ENCODE peak calls at places on chromosome 3, in six cellular contexts. D is BJ, C is heart left ventricle, T is K562, E is mucosa of descending colon, I is uterus. W is an unnamed sample.

GRCh38 chr3:66378256-66378655 is 122.6 kb downstream of the LRIG1 start:
- DNase-seq in D (no peak), C (no peak), T (no peak), E (no peak), I (no peak), W (peak; percentile 29)

GRCh38 chr3:66450389-66451022 is 50.3 kb downstream of the LRIG1 start:
- DNase-seq in D (no peak), C (no peak), T (no peak), E (no peak), I (peak; percentile 85), W (peak; percentile 66)

GRCh38 chr3:63847718-63848450 is 15.7 kb downstream of the THOC7 start:
- DNase-seq in D (no peak), C (no peak), T (no peak), E (no peak), I (no peak), W (peak; percentile 37)

GRCh38 chr3:101119535-101119934 is 126.3 kb upstream of the ABI3BP start:
- DNase-seq in D (no peak), C (no peak), T (no peak), E (no peak), I (no peak), W (peak; percentile 46)

GRCh38 chr3:16478516-16478915 is 35.0 kb downstream of the RFTN1 start:
- DNase-seq in D (no peak), C (no peak), T (no peak), E (no peak), I (no peak), W (peak; percentile 88)

GRCh38 chr3:58683001-58683845 is 16.6 kb upstream of the FAM3D start:
- DNase-seq in D (no peak), C (no peak), T (no peak), E (no peak), I (no peak), W (peak; percentile 5)

GRCh38 chr3:134216206-134216764 is 34.4 kb downstream of the RYK start:
- DNase-seq in D (no peak), C (no peak), T (no peak), E (no peak), I (no peak), W (no peak)

GRCh38 chr3:185421577-185422232 is 58.8 kb downstream of the MAP3K13 start:
- DNase-seq in D (no peak), C (no peak), T (no peak), E (no peak), I (no peak), W (no peak)

GRCh38 chr3:126811530-126811929 is 107.5 kb downstream of the CHCHD6 start:
- DNase-seq in D (peak; percentile 39), C (no peak), T (no peak), E (no peak), I (no peak), W (no peak)

GRCh38 chr3:171768281-171768925 is 41.9 kb downstream of the PLD1 start:
- DNase-seq in D (no peak), C (no peak), T (no peak), E (no peak), I (no peak), W (no peak)
- H3K4me3 ChIP-seq in D (no peak overlapping the region), C (peak overlapping the region; percentile 59), T (no peak overlapping the region), E (no peak overlapping the region), I (no peak overlapping the region), W (no peak overlapping the region)

DNA sequence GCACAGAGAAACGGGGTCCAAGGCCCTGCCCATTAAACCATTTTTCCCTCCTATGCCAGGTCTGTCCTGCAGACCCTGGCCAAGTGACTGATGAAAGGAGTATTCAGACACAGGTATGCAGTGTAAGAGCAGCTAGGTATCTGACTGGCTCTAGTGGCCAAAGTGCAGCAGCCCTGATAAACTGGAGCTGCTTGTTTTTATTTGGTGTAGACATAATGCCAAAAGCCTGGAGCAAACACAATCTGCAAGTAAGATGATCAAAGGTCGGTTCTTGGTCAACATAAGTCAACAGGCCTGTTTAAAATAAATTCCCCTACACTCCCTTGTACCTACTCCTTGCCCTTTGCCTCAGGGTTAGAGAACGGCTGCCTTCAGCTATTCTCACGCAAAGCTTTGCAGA is 1003.0 kb downstream of the ZPLD1 start:
- DNase-seq in D (no peak), C (no peak), T (no peak), E (no peak), I (no peak), W (no peak)
- TF ChIP-seq CTCF in D (no peak), C (no peak), T (no peak), E (no peak), I (no peak), W (no peak)

DNA sequence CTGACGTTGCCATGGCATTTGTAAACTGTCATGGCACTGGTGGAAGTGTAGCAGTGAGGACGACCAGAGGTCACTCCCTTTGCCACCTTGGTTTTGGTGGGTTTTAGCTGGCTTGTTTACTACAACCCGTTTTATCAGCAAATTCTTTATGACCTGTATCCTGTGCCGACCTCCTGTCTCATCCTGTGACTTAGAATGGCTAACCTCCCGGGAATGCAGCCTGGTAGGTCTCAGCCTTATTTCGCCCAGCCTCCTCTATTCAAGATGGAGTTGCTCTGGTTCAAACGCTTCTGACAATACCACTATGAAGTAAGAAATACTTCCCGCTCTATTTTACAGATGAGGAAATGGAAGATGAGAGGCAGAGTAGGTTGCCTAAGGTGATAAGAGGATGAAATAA is 16.6 kb downstream of the PAQR9 start:
- DNase-seq in D (no peak), C (no peak), T (no peak), E (no peak), I (no peak), W (peak; percentile 69)
- H3K4me3 ChIP-seq in D (no peak overlapping the region), C (no peak overlapping the region), T (no peak overlapping the region), E (no peak overlapping the region), I (no peak overlapping the region), W (no peak overlapping the region)

GRCh38 chr3:42830437-42831320 is 21.4 kb downstream of the ACKR2 start:
- DNase-seq in D (no peak), C (no peak), T (peak; percentile 76), E (no peak), I (no peak), W (peak; percentile 75)
- TF ChIP-seq CTCF in D (no peak), C (peak; percentile 15), T (peak; percentile 87), E (peak; percentile 22), I (no peak), W (peak; percentile 86)

GRCh38 chr3:131361464-131362421 is 19.8 kb upstream of the NUDT16 start:
- DNase-seq in D (no peak), C (peak; percentile 91), T (peak; percentile 91), E (peak; percentile 96), I (peak; percentile 55), W (peak; percentile 74)
- H3K4me3 ChIP-seq in D (peak overlapping the region; percentile 9), C (peak overlapping the region; percentile 59), T (peak overlapping the region; percentile 46), E (peak overlapping the region; percentile 25), I (peak overlapping the region; percentile 48), W (peak overlapping the region; percentile 53)

GRCh38 chr3:67558429-67558828 is 96.0 kb downstream of the SUCLG2 start:
- DNase-seq in D (no peak), C (no peak), T (no peak), E (no peak), I (peak; percentile 20), W (no peak)
- TF ChIP-seq CTCF in D (no peak), C (no peak), T (no peak), E (no peak), I (no peak), W (no peak)

GRCh38 chr3:159855599-159856495 is 132.8 kb upstream of the IL12A start:
- DNase-seq in D (no peak), C (no peak), T (no peak), E (no peak), I (no peak), W (no peak)

GRCh38 chr3:159853506-159853864 is 135.2 kb upstream of the IL12A start:
- DNase-seq in D (no peak), C (no peak), T (no peak), E (no peak), I (no peak), W (no peak)

GRCh38 chr3:159852821-159853505 is 135.7 kb upstream of the IL12A start:
- DNase-seq in D (no peak), C (peak; percentile 81), T (no peak), E (no peak), I (peak; percentile 55), W (peak; percentile 68)

GRCh38 chr3:159856496-159857098 is 132.0 kb upstream of the IL12A start:
- DNase-seq in D (no peak), C (no peak), T (no peak), E (no peak), I (no peak), W (no peak)

DNA sequence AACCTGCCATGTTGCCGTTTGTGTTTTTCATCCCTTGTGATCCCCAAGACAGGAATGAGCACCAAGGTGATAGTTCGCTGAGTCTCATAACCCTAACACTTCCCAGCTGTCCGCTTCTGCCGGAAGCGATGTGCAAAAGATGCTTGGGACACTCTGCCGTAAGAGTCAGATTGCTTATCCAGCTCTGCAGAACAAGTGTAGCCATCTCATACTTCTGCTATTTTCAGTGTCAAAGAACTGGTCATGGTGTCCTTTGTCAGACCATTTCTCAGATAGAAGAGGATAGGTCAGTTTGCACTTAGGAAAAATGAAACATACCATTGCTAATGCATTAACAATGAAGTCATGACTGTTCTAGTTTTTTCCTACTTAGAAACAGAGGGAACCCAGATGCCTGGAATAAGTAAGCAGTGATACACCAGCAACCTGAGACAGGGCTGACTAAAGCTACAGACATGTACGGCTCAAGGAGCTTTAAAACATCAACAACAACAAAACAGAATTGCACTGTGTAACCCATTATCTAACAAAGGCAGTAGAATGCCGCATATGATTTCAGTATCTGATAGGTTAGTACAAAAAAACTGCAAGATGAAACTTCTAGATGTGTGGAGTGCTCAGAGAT is 134.0 kb upstream of the IL12A start:
- DNase-seq in D (peak; percentile 96), C (no peak), T (no peak), E (no peak), I (no peak), W (peak; percentile 95)
- H3K4me3 ChIP-seq in D (peak overlapping the region; percentile 19), C (peak overlapping the region; percentile 55), T (no peak overlapping the region), E (no peak overlapping the region), I (peak overlapping the region; percentile 7), W (no peak overlapping the region)

GRCh38 chr3:102466001-102466400 is 31.2 kb downstream of the ZPLD1 start:
- DNase-seq in D (no peak), C (no peak), T (no peak), E (no peak), I (no peak), W (peak; percentile 31)

GRCh38 chr3:102473648-102474047 is 38.8 kb downstream of the ZPLD1 start:
- DNase-seq in D (no peak), C (no peak), T (no peak), E (no peak), I (no peak), W (no peak)

GRCh38 chr3:102471491-102471890 is 36.7 kb downstream of the ZPLD1 start:
- DNase-seq in D (no peak), C (no peak), T (no peak), E (no peak), I (no peak), W (peak; percentile 70)

GRCh38 chr3:102474207-102474606 is 39.4 kb downstream of the ZPLD1 start:
- DNase-seq in D (no peak), C (no peak), T (no peak), E (no peak), I (no peak), W (no peak)

GRCh38 chr3:102471001-102471400 is 36.2 kb downstream of the ZPLD1 start:
- DNase-seq in D (no peak), C (no peak), T (no peak), E (no peak), I (no peak), W (no peak)
- TF ChIP-seq CTCF in D (no peak), C (no peak), T (no peak), E (no peak), I (no peak), W (no peak)

GRCh38 chr3:72383896-72384295 is 464.3 kb downstream of the SHQ1 start:
- DNase-seq in D (no peak), C (no peak), T (no peak), E (no peak), I (no peak), W (peak; percentile 84)
- H3K4me3 ChIP-seq in D (no peak overlapping the region), C (no peak overlapping the region), T (no peak overlapping the region), E (no peak overlapping the region), I (no peak overlapping the region), W (no peak overlapping the region)